ENCODE peak calls at places on chromosome 20, in four cellular contexts. L, B, X and E are unnamed samples.

GRCh38 chr20:37526839-37527637 is 638 bp downstream of the BLCAP start:
- DNase-seq in L (no peak), B (no peak), X (no peak), E (no peak)

GRCh38 chr20:20492521-20493334 is 124.8 kb downstream of the INSM1 start:
- DNase-seq in L (no peak), B (no peak), X (no peak), E (no peak)

GRCh38 chr20:59752101-59752586 is 147.8 kb downstream of the PHACTR3 start:
- DNase-seq in L (peak; percentile 58), B (no peak), X (no peak), E (no peak)

GRCh38 chr20:19809487-19809886 is 51.4 kb downstream of the RIN2 start:
- DNase-seq in L (no peak), B (no peak), X (no peak), E (no peak)

GRCh38 chr20:11235058-11235457 is 561.3 kb upstream of the JAG1 start:
- DNase-seq in L (no peak), B (no peak), X (no peak), E (no peak)

GRCh38 chr20:48301189-48301588 is 515.9 kb upstream of the SULF2 start:
- DNase-seq in L (no peak), B (no peak), X (no peak), E (no peak)

GRCh38 chr20:6718660-6719059 is 48.8 kb upstream of the BMP2 start:
- DNase-seq in L (no peak), B (no peak), X (no peak), E (no peak)

GRCh38 chr20:49868964-49869363 is 46.4 kb downstream of the SPATA2 start:
- DNase-seq in L (no peak), B (no peak), X (no peak), E (no peak)

GRCh38 chr20:57561356-57562279 is 708 bp downstream of the PCK1 start:
- DNase-seq in L (no peak), B (no peak), X (no peak), E (no peak)

GRCh38 chr20:57378107-57378506 is 13.1 kb upstream of the RBM38 start:
- DNase-seq in L (no peak), B (no peak), X (no peak), E (no peak)

GRCh38 chr20:53752583-53752970 is 158.9 kb upstream of the ZNF217 start:
- DNase-seq in L (no peak), B (no peak), X (no peak), E (no peak)

GRCh38 chr20:53748821-53749402 is 155.3 kb upstream of the ZNF217 start:
- DNase-seq in L (no peak), B (no peak), X (no peak), E (no peak)

GRCh38 chr20:53749499-53749898 is 155.9 kb upstream of the ZNF217 start:
- DNase-seq in L (no peak), B (no peak), X (no peak), E (no peak)

GRCh38 chr20:53751394-53752368 is 158.0 kb upstream of the ZNF217 start:
- DNase-seq in L (peak; percentile 86), B (no peak), X (no peak), E (no peak)

GRCh38 chr20:53750827-53751393 is 157.3 kb upstream of the ZNF217 start:
- DNase-seq in L (peak; percentile 69), B (no peak), X (no peak), E (peak; percentile 68)
- H3K4me2 ChIP-seq in L (peak overlapping the region; percentile 66), B (no peak overlapping the region), X (peak overlapping the region; percentile 93), E (peak overlapping the region; percentile 69)

GRCh38 chr20:1019344-1019743 is 17.2 kb upstream of the RSPO4 start:
- DNase-seq in L (no peak), B (no peak), X (no peak), E (no peak)
- TF ChIP-seq ZNF274 in L (no peak), B (no peak), X (no peak), E (no peak)

DNA sequence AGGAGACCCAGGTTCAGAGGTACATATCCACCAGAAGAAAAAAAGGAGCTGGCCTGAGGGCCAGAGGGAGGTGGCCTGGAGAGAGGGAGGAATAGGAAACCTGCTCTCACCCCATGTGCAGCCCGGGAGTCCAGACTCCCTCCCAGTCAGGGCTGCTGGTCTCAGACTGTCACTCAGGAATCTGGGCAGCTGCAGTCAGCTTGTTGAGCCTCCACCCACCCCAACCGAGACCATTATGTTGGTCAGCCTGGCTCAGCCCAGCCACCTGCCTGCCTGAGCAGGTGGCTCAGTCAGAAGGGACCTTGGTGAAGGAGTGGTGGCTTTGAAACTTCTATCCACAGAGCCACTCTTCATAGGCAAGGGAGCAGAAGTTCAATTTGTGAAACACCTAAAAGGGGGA is 53.3 kb upstream of the EPB41L1 start:
- DNase-seq in L (no peak), B (no peak), X (no peak), E (no peak)
- TF ChIP-seq EGR1 in L (no peak), B (no peak), X (no peak), E (no peak)

GRCh38 chr20:32312718-32313424 is 35.4 kb downstream of the KIF3B start:
- DNase-seq in L (no peak), B (no peak), X (no peak), E (no peak)
- H3K4me2 ChIP-seq in L (no peak overlapping the region), B (no peak overlapping the region), X (no peak overlapping the region), E (no peak overlapping the region)

DNA sequence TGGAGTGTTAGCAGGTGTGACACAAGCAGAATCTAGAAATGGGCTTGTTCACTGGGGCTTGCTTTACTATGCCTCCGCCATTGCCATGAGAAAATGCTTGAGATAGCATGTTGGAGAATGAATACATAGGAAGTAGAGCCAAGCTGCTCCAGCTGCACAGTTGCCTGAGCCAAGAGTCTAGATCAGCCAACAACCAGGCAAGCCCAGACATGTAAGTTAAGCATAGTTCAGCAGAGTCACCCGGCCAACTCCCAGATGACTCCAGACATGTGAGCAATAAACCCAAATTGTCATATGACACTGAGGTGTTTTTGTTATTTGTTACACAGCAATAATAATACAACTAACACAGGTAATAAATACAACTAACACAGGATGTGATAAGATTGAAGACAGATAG is 167.9 kb downstream of the HAO1 start:
- DNase-seq in L (no peak), B (no peak), X (no peak), E (no peak)
- TF ChIP-seq ZNF274 in L (no peak), B (no peak), X (no peak), E (no peak)

GRCh38 chr20:62367483-62368302 is 581 bp upstream of the LAMA5 start:
- DNase-seq in L (no peak), B (no peak), X (no peak), E (no peak)
- TF ChIP-seq EGR1 in L (no peak), B (no peak), X (no peak), E (no peak)

DNA sequence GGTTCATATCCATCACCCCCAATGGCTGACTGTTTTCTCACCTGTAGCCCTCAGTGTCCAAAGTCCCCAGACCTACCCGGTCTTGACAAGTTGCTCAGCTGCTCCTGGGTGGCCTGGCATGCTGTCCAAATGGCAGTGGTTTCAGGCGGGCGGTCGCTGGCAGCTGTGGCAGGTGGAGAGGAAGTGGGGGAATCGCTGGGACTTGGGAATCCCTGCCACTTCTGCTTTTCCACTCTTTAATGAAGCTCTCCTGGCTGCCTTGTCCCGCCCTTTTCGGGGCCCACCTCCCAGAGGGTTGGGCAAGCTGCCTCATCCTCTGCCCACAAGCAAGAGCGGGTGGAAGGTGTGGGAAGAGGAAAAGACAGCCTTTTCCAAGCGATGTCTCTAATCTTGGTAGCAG is at the start of gene OCSTAMP:
- DNase-seq in L (no peak), B (no peak), X (no peak), E (no peak)
- H3K4me2 ChIP-seq in L (no peak within 1 kb of the TSS), B (peak within 1 kb of the TSS; percentile 10), X (no peak within 1 kb of the TSS), E (no peak within 1 kb of the TSS)

GRCh38 chr20:22382742-22383141 is 201.6 kb downstream of the FOXA2 start:
- DNase-seq in L (no peak), B (no peak), X (no peak), E (no peak)
- TF ChIP-seq ZNF274 in L (no peak), B (no peak), X (no peak), E (no peak)

GRCh38 chr20:62143976-62144825 is 632 bp downstream of the SS18L1 start:
- DNase-seq in L (no peak), B (no peak), X (no peak), E (peak; percentile 77)
- TF ChIP-seq EGR1 in L (peak; percentile 34), B (no peak), X (no peak), E (peak; percentile 48)